ENCODE peak calls at places on chromosomes 16 and 17, in nine cellular contexts. K, V, E, M, I, P, S, D and Q are unnamed samples.

GRCh38 chr16:51888021-51888420 is 658.9 kb downstream of the TOX3 start:
- DNase-seq in K (no peak), V (peak), E (no peak), M (peak), I (peak), P (no peak), S (no peak), D (no peak), Q (no peak)

GRCh38 chr17:6064855-6065254 is 5.3 kb upstream of the WSCD1 start:
- DNase-seq in K (no peak), V (no peak), E (no peak), M (no peak), I (no peak), P (no peak), S (no peak), D (no peak), Q (no peak)

GRCh38 chr16:68251812-68252211 is 6.6 kb downstream of the PLA2G15 start:
- DNase-seq in K (no peak), V (no peak), E (no peak), M (no peak), I (no peak), P (no peak), S (no peak), D (no peak), Q (peak)

GRCh38 chr17:83062818-83063671 is 16.4 kb upstream of the METRNL start:
- DNase-seq in K (no peak), V (no peak), E (peak), M (no peak), I (no peak), P (peak), S (no peak), D (no peak), Q (no peak)

GRCh38 chr16:17238285-17239028 is 232.3 kb downstream of the XYLT1 start:
- DNase-seq in K (no peak), V (no peak), E (no peak), M (peak), I (no peak), P (no peak), S (peak), D (no peak), Q (no peak)

GRCh38 chr17:13638855-13639458 is 37.2 kb upstream of the HS3ST3A1 start:
- DNase-seq in K (peak), V (peak), E (no peak), M (no peak), I (peak), P (no peak), S (peak), D (peak), Q (no peak)

GRCh38 chr17:7839199-7839889 is 5.3 kb downstream of the KDM6B start:
- DNase-seq in K (no peak), V (no peak), E (no peak), M (no peak), I (peak), P (no peak), S (no peak), D (no peak), Q (peak)

GRCh38 chr17:55453836-55454557 is 32.4 kb upstream of the MMD start:
- DNase-seq in K (no peak), V (no peak), E (no peak), M (no peak), I (no peak), P (no peak), S (no peak), D (no peak), Q (no peak)

GRCh38 chr16:88376835-88377726 is 5.7 kb upstream of the ZNF469 start:
- DNase-seq in K (no peak), V (no peak), E (peak), M (no peak), I (no peak), P (no peak), S (no peak), D (no peak), Q (no peak)

GRCh38 chr17:58960068-58960467 is 146.6 kb downstream of the TRIM37 start:
- DNase-seq in K (peak), V (peak), E (no peak), M (peak), I (peak), P (no peak), S (peak), D (peak), Q (no peak)

GRCh38 chr17:47224971-47225370 is 15.8 kb downstream of the MYL4 start:
- DNase-seq in K (no peak), V (no peak), E (no peak), M (peak), I (peak), P (no peak), S (no peak), D (no peak), Q (no peak)

GRCh38 chr16:67278773-67279295 is 498 bp upstream of the PLEKHG4 start:
- DNase-seq in K (no peak), V (no peak), E (peak), M (no peak), I (peak), P (no peak), S (no peak), D (peak), Q (peak)

GRCh38 chr16:4244254-4244812 is 2.5 kb upstream of the SRL start:
- DNase-seq in K (no peak), V (peak), E (no peak), M (no peak), I (no peak), P (no peak), S (no peak), D (peak), Q (peak)

GRCh38 chr17:5203908-5204294 is 12.2 kb upstream of the ZNF594 start:
- DNase-seq in K (no peak), V (peak), E (no peak), M (peak), I (peak), P (no peak), S (peak), D (no peak), Q (no peak)

GRCh38 chr17:81249233-81250040 is 10.3 kb downstream of the NDUFAF8 start:
- DNase-seq in K (no peak), V (peak), E (peak), M (peak), I (peak), P (no peak), S (no peak), D (no peak), Q (peak)

GRCh38 chr17:81251091-81251942 is 12.2 kb downstream of the NDUFAF8 start:
- DNase-seq in K (no peak), V (no peak), E (no peak), M (no peak), I (no peak), P (no peak), S (no peak), D (no peak), Q (peak)

GRCh38 chr17:81248649-81249048 is 9.5 kb downstream of the NDUFAF8 start:
- DNase-seq in K (no peak), V (no peak), E (peak), M (no peak), I (no peak), P (no peak), S (no peak), D (no peak), Q (peak)

GRCh38 chr17:81251943-81252301 is 12.8 kb downstream of the NDUFAF8 start:
- DNase-seq in K (no peak), V (no peak), E (no peak), M (no peak), I (no peak), P (no peak), S (no peak), D (no peak), Q (no peak)

GRCh38 chr17:81250286-81251090 is 11.4 kb downstream of the NDUFAF8 start:
- DNase-seq in K (no peak), V (no peak), E (peak), M (no peak), I (no peak), P (no peak), S (no peak), D (no peak), Q (peak)
- H3K4me3 ChIP-seq in K (no peak), V (no peak), E (no peak), M (no peak), I (no peak), P (no peak), S (no peak), D (no peak), Q (no peak)

DNA sequence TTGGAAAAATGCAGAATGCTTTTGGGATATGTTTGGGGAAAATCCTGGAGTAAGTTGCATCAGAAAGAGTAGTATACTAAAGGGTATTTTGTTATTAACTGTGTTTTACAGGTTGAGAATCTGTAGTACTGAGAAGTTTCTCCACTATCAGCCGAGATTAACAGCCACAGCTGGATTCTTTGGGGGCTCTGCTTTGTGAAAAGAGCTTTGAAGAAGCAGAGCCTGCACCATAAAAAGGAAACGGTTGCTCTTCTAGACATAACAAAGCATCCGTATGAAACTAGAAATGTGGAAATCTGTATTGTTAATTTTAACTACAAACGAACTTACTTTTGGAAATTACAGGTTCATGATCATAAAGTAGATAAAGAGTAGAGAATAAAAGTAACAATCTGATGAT is 5.3 kb downstream of the NLK start:
- DNase-seq in K (no peak), V (no peak), E (no peak), M (no peak), I (no peak), P (no peak), S (no peak), D (no peak), Q (no peak)
- H3K4me3 ChIP-seq in K (no peak), V (no peak), E (no peak), M (no peak), I (no peak), P (no peak), S (no peak), D (no peak), Q (no peak)

GRCh38 chr16:8797364-8798173 is at the start of the genes PMM2 and TMEM186:
- DNase-seq in K (peak), V (peak), E (peak), M (peak), I (peak), P (peak), S (peak), D (peak), Q (peak)
- H3K4me3 ChIP-seq in K (peak), V (peak), E (peak), M (peak), I (peak), P (peak), S (peak), D (peak), Q (peak)

GRCh38 chr17:10048951-10049350 is 143.9 kb upstream of the RCVRN start:
- DNase-seq in K (no peak), V (no peak), E (no peak), M (no peak), I (no peak), P (no peak), S (no peak), D (no peak), Q (no peak)

GRCh38 chr17:10052414-10052813 is 146.0 kb downstream of the GAS7 start:
- DNase-seq in K (no peak), V (no peak), E (no peak), M (no peak), I (no peak), P (no peak), S (no peak), D (no peak), Q (no peak)

GRCh38 chr17:10053976-10054551 is 144.3 kb downstream of the GAS7 start:
- DNase-seq in K (no peak), V (no peak), E (no peak), M (no peak), I (no peak), P (no peak), S (no peak), D (no peak), Q (peak)

GRCh38 chr17:10050597-10051101 is 145.6 kb upstream of the RCVRN start:
- DNase-seq in K (no peak), V (peak), E (no peak), M (no peak), I (peak), P (no peak), S (peak), D (no peak), Q (no peak)

GRCh38 chr17:10051112-10051511 is 146.0 kb upstream of the RCVRN start:
- DNase-seq in K (no peak), V (peak), E (no peak), M (no peak), I (peak), P (no peak), S (no peak), D (no peak), Q (no peak)
- H3K4me3 ChIP-seq in K (no peak), V (no peak), E (no peak), M (no peak), I (peak), P (no peak), S (no peak), D (no peak), Q (no peak)

GRCh38 chr17:77147357-77147801 is 6.6 kb downstream of the SEC14L1 start:
- DNase-seq in K (no peak), V (no peak), E (no peak), M (no peak), I (no peak), P (no peak), S (no peak), D (peak), Q (no peak)

GRCh38 chr17:77146882-77147281 is 6.1 kb downstream of the SEC14L1 start:
- DNase-seq in K (no peak), V (no peak), E (peak), M (no peak), I (no peak), P (no peak), S (no peak), D (peak), Q (no peak)

GRCh38 chr17:77145635-77146632 is 5.2 kb downstream of the SEC14L1 start:
- DNase-seq in K (peak), V (peak), E (peak), M (peak), I (peak), P (no peak), S (peak), D (peak), Q (peak)

GRCh38 chr17:77148959-77149510 is 8.3 kb downstream of the SEC14L1 start:
- DNase-seq in K (no peak), V (no peak), E (no peak), M (no peak), I (no peak), P (no peak), S (no peak), D (no peak), Q (no peak)

GRCh38 chr17:77148109-77148958 is 7.6 kb downstream of the SEC14L1 start:
- DNase-seq in K (no peak), V (no peak), E (no peak), M (no peak), I (no peak), P (no peak), S (no peak), D (no peak), Q (no peak)
- H3K4me3 ChIP-seq in K (no peak), V (no peak), E (peak), M (no peak), I (no peak), P (no peak), S (no peak), D (no peak), Q (no peak)

GRCh38 chr16:50692644-50692998 is 785 bp upstream of the NOD2 start:
- DNase-seq in K (no peak), V (no peak), E (no peak), M (no peak), I (no peak), P (no peak), S (no peak), D (no peak), Q (no peak)

GRCh38 chr16:50695017-50696000 is 1.9 kb downstream of the NOD2 start:
- DNase-seq in K (no peak), V (no peak), E (no peak), M (no peak), I (no peak), P (no peak), S (no peak), D (no peak), Q (peak)

GRCh38 chr16:50696126-50696525 is 2.7 kb downstream of the NOD2 start:
- DNase-seq in K (no peak), V (no peak), E (no peak), M (no peak), I (no peak), P (no peak), S (no peak), D (no peak), Q (no peak)

GRCh38 chr16:50694206-50694605 is 800 bp downstream of the NOD2 start:
- DNase-seq in K (no peak), V (no peak), E (no peak), M (no peak), I (no peak), P (no peak), S (no peak), D (no peak), Q (no peak)

GRCh38 chr16:50692999-50693781 is at the start of gene NOD2:
- DNase-seq in K (no peak), V (no peak), E (no peak), M (no peak), I (no peak), P (peak), S (no peak), D (peak), Q (no peak)
- H3K4me3 ChIP-seq in K (peak), V (no peak), E (peak), M (peak), I (peak), P (peak), S (no peak), D (no peak), Q (peak)

DNA sequence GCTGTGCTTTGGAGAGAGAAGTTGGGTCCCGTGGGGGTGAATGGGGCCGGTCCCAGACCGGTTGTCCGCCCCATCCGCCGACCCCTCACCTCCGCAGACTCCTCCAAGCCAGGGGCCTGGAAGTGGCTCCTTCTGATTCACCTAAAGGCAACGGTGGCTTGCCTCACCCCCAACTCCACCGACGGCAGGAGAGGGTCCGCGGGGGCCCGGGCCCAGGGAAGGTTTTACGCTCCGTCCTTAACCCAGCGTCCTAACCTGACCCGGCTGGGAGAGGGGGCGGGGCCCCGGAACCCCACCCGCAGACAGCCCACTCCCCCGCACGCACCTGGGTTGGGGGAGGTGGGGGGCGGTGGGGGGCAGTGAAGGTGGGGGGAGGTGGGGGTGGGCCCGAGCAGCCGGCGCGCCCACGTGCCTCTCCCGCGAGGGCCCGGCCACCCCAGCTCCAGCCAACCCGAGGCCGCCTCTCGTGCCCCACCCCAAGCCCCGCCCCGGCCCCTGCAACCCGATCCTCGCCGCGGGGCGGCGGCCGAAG is 12.7 kb upstream of the CD300A start:
- DNase-seq in K (no peak), V (no peak), E (no peak), M (peak), I (no peak), P (no peak), S (no peak), D (peak), Q (no peak)
- H3K4me3 ChIP-seq in K (peak), V (no peak), E (peak), M (peak), I (no peak), P (peak), S (no peak), D (no peak), Q (peak)

DNA sequence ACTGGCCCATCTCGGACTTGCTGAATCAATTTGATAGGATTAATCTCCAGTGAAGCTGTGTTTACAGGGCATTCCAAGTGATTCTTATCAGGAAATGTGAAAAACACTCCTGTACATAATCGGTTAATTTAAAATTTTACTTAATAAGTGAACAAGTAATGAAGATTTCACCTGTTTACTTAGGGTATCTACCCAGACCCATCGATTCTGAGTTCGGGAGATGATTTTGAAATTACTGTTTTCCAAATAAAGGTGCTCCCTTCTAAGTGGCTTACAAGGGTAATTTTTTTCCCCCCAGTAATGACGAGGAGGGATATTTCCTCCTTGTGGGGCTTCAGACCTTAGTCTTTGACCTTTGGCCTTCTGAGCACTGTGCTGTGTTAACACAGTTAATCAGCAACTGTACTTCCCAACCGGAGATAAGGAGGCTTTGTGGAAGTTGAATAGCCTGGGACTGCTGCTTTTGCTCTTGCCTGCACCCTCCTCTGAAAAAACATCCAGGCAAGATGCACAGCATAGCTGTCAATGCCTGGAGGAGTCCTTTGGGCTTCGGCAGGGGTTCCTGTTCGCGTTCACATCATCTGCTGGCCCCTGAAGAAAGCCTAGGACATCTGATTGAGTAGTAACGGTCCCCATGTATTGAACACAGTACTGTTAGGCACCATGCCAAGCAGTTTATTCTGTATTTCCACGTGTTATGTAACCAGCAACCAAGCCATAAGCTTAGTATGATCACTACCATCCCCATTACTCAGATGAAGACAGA is 1.8 kb downstream of the FAHD1 start:
- DNase-seq in K (no peak), V (no peak), E (no peak), M (no peak), I (no peak), P (no peak), S (no peak), D (no peak), Q (no peak)
- H3K4me3 ChIP-seq in K (peak), V (no peak), E (peak), M (peak), I (peak), P (no peak), S (peak), D (no peak), Q (no peak)